ENCODE peak calls at places on chromosome 1, in ten cellular contexts. B is GM13977; S is mucosa of gallbladder; O is nucleus accumbens; K is amniotic epithelial cell; I is NCI-H345; C is IMR-90; T is stimulated activated naive B cell treated with anti-CD40 and anti-IgM and Interleukin-4, amounts not matched to agents 10 μg/mL and 1 μg/mL and 100 μg/mL, for 72 hours; E is HT-29; V is left cardiac atrium. Y is an unnamed sample.

GRCh38 chr1:234998174-234998741 is 130.4 kb downstream of the TOMM20 start:
- DNase-seq in O (no peak), T (no peak), S (peak), E (peak), B (no peak), I (no peak), C (no peak), K (peak), V (peak), Y (peak)

GRCh38 chr1:55081905-55082296 is 42.6 kb downstream of the PCSK9 start:
- DNase-seq in K (no peak), T (no peak), I (no peak), V (no peak), B (no peak), O (no peak), E (no peak), C (peak), S (no peak), Y (no peak)

GRCh38 chr1:91944087-91944486 is 5.1 kb upstream of the BRDT start:
- DNase-seq in E (no peak), O (no peak), I (no peak), S (no peak), C (no peak), T (no peak), K (peak), B (no peak), V (no peak), Y (no peak)

GRCh38 chr1:210231846-210232523 is 611 bp upstream of the SERTAD4 start:
- DNase-seq in V (peak), C (no peak), E (no peak), I (peak), K (peak), T (no peak), O (no peak), S (no peak), B (no peak), Y (no peak)

GRCh38 chr1:31860576-31860975 is 44.8 kb upstream of the SPOCD1 start:
- DNase-seq in K (no peak), B (no peak), I (no peak), C (no peak), O (peak), T (no peak), V (no peak), E (no peak), S (no peak), Y (no peak)

GRCh38 chr1:224205438-224205840 is 22.4 kb downstream of the DEGS1 start:
- DNase-seq in K (peak), V (no peak), I (peak), O (no peak), T (peak), E (peak), B (no peak), C (peak), S (no peak), Y (no peak)

GRCh38 chr1:62178372-62178771 is 16.3 kb upstream of the L1TD1 start:
- DNase-seq in E (no peak), I (no peak), C (no peak), O (no peak), S (no peak), K (no peak), V (no peak), B (no peak), T (no peak), Y (no peak)

GRCh38 chr1:46039571-46040052 is 92.8 kb downstream of the PIK3R3 start:
- DNase-seq in O (no peak), V (peak), I (no peak), K (no peak), B (no peak), S (no peak), C (peak), T (no peak), E (no peak), Y (peak)

GRCh38 chr1:156226116-156226538 is 13.3 kb downstream of the PMF1 start:
- DNase-seq in K (no peak), S (no peak), I (no peak), C (no peak), T (peak), O (no peak), V (no peak), B (peak), E (no peak), Y (no peak)

GRCh38 chr1:71038942-71039341 is 8.7 kb downstream of the PTGER3 start:
- DNase-seq in C (no peak), K (no peak), B (no peak), T (no peak), I (no peak), V (no peak), E (no peak), O (no peak), S (no peak), Y (no peak)

Y was measured in transverse colon.